ENCODE peak calls at places on chromosomes 2 and 18, in seven cellular contexts. Z is central memory CD4-positive, alpha-beta T cell; C is GM20000; O is WTC11; V is CMK; W is occipital lobe; Y is CD8-positive, alpha-beta memory T cell. J is an unnamed sample.

GRCh38 chr18:44474067-44474411 is 206.6 kb upstream of the SETBP1 start:
- DNase-seq in Z (no peak), C (no peak), O (no peak), V (no peak), W (no peak), Y (no peak), J (no peak)

GRCh38 chr2:237874585-237875161 is 15.2 kb downstream of the RAMP1 start:
- DNase-seq in Z (no peak), C (peak), O (no peak), V (no peak), W (no peak), Y (no peak), J (no peak)

GRCh38 chr2:30464544-30465170 is 17.6 kb downstream of the LCLAT1 start:
- DNase-seq in Z (no peak), C (no peak), O (no peak), V (no peak), W (no peak), Y (no peak), J (no peak)

GRCh38 chr2:31286961-31287550 is 53.1 kb downstream of the EHD3 start:
- DNase-seq in Z (no peak), C (no peak), O (no peak), V (no peak), W (no peak), Y (no peak), J (no peak)

GRCh38 chr2:176643711-176644110 is 374.5 kb downstream of the MTX2 start:
- DNase-seq in Z (no peak), C (no peak), O (peak), V (peak), W (no peak), Y (no peak), J (no peak)

GRCh38 chr2:79219383-79219988 is 59.9 kb upstream of the REG3A start:
- DNase-seq in Z (no peak), C (peak), O (peak), V (peak), W (peak), Y (no peak), J (peak)

GRCh38 chr2:96869281-96869823 is 528 bp downstream of the SEMA4C start:
- DNase-seq in Z (no peak), C (no peak), O (peak), V (no peak), W (peak), Y (no peak), J (no peak)

GRCh38 chr2:210226186-210226585 is 939 bp upstream of the ACADL start:
- DNase-seq in Z (no peak), C (no peak), O (no peak), V (no peak), W (no peak), Y (no peak), J (no peak)

J was measured in GM10248.